ENCODE peak calls at places on chromosomes 1 and 21, in six cellular contexts. R is heart right ventricle, E is AG04450, G is psoas muscle, I is GM23248, B is upper lobe of right lung. S is an unnamed sample.

GRCh38 chr1:215606564-215607168 is 39.6 kb downstream of the KCTD3 start:
- DNase-seq in R (no peak), E (no peak), G (no peak), I (peak), B (no peak), S (no peak)

GRCh38 chr1:39657923-39658485 is 13.9 kb downstream of the NT5C1A start:
- DNase-seq in R (peak), E (peak), G (peak), I (peak), B (peak), S (peak)

GRCh38 chr1:32622806-32623694 is 27.3 kb downstream of the ZBTB8OS start:
- DNase-seq in R (no peak), E (no peak), G (no peak), I (no peak), B (no peak), S (no peak)

GRCh38 chr1:243421784-243422183 is 165.9 kb downstream of the SDCCAG8 start:
- DNase-seq in R (peak), E (peak), G (no peak), I (peak), B (no peak), S (peak)

GRCh38 chr1:84412316-84412942 is 14.1 kb downstream of the DNASE2B start:
- DNase-seq in R (no peak), E (peak), G (peak), I (peak), B (no peak), S (no peak)

GRCh38 chr1:221687731-221688487 is 54.0 kb downstream of the DUSP10 start:
- DNase-seq in R (no peak), E (no peak), G (no peak), I (no peak), B (no peak), S (no peak)

GRCh38 chr1:220513834-220514233 is 14.1 kb upstream of the MARK1 start:
- DNase-seq in R (no peak), E (no peak), G (no peak), I (no peak), B (no peak), S (no peak)

GRCh38 chr21:33121715-33122475 is 52.0 kb downstream of the OLIG1 start:
- DNase-seq in R (no peak), E (no peak), G (no peak), I (peak), B (no peak), S (no peak)

GRCh38 chr21:35476616-35477395 is 427.7 kb upstream of the RUNX1 start:
- DNase-seq in R (no peak), E (peak), G (no peak), I (peak), B (no peak), S (no peak)

GRCh38 chr1:8086071-8086470 is 60.0 kb upstream of the ERRFI1 start:
- DNase-seq in R (no peak), E (no peak), G (no peak), I (no peak), B (no peak), S (no peak)

GRCh38 chr1:8962812-8963669 is 17.4 kb downstream of the CA6 start:
- DNase-seq in R (no peak), E (no peak), G (peak), I (peak), B (peak), S (peak)

GRCh38 chr1:56206391-56206790 is 373.0 kb downstream of the PLPP3 start:
- DNase-seq in R (no peak), E (no peak), G (no peak), I (no peak), B (no peak), S (no peak)

GRCh38 chr21:45768741-45769049 is 125.2 kb downstream of the PCBP3 start:
- DNase-seq in R (no peak), E (no peak), G (no peak), I (no peak), B (no peak), S (no peak)

GRCh38 chr1:219312967-219313366 is 139.3 kb downstream of the LYPLAL1 start:
- DNase-seq in R (no peak), E (no peak), G (no peak), I (peak), B (no peak), S (no peak)

GRCh38 chr1:151728151-151728711 is 6.9 kb downstream of the RIIAD1 start:
- DNase-seq in R (no peak), E (peak), G (no peak), I (peak), B (no peak), S (no peak)

GRCh38 chr1:108734176-108734865 is 12.2 kb upstream of the STXBP3 start:
- DNase-seq in R (no peak), E (no peak), G (no peak), I (no peak), B (no peak), S (no peak)

GRCh38 chr1:119083479-119083878 is 57.0 kb downstream of the WARS2 start:
- DNase-seq in R (no peak), E (no peak), G (no peak), I (no peak), B (no peak), S (no peak)

GRCh38 chr1:168421399-168422004 is 122.3 kb downstream of the XCL2 start:
- DNase-seq in R (no peak), E (no peak), G (no peak), I (no peak), B (no peak), S (no peak)

GRCh38 chr1:113021430-113022085 is 51.4 kb upstream of the LRIG2 start:
- DNase-seq in R (no peak), E (no peak), G (no peak), I (peak), B (no peak), S (no peak)

GRCh38 chr1:45375104-45376090 is 35.2 kb upstream of the MUTYH start:
- DNase-seq in R (no peak), E (no peak), G (no peak), I (peak), B (no peak), S (no peak)

GRCh38 chr1:172255223-172255560 is 165.3 kb upstream of the C1orf105 start:
- DNase-seq in R (no peak), E (no peak), G (no peak), I (no peak), B (no peak), S (no peak)

GRCh38 chr21:41631564-41632461 is 123.9 kb upstream of the TMPRSS2 start:
- DNase-seq in R (no peak), E (no peak), G (no peak), I (peak), B (peak), S (no peak)

GRCh38 chr1:53411541-53412152 is 47.6 kb upstream of the DMRTB1 start:
- DNase-seq in R (no peak), E (no peak), G (no peak), I (peak), B (no peak), S (no peak)

GRCh38 chr1:248243204-248243603 is 12.0 kb downstream of the OR2M4 start:
- DNase-seq in R (peak), E (no peak), G (no peak), I (peak), B (peak), S (peak)

GRCh38 chr1:232784794-232785193 is 20.4 kb upstream of the MAP10 start:
- DNase-seq in R (no peak), E (no peak), G (no peak), I (no peak), B (no peak), S (no peak)

GRCh38 chr1:171480035-171480434 is 5.3 kb upstream of the PRRC2C start:
- DNase-seq in R (no peak), E (no peak), G (no peak), I (no peak), B (no peak), S (no peak)

GRCh38 chr1:43969416-43969745 is 429 bp upstream of the DPH2 start:
- DNase-seq in R (no peak), E (no peak), G (no peak), I (no peak), B (no peak), S (no peak)

DNA sequence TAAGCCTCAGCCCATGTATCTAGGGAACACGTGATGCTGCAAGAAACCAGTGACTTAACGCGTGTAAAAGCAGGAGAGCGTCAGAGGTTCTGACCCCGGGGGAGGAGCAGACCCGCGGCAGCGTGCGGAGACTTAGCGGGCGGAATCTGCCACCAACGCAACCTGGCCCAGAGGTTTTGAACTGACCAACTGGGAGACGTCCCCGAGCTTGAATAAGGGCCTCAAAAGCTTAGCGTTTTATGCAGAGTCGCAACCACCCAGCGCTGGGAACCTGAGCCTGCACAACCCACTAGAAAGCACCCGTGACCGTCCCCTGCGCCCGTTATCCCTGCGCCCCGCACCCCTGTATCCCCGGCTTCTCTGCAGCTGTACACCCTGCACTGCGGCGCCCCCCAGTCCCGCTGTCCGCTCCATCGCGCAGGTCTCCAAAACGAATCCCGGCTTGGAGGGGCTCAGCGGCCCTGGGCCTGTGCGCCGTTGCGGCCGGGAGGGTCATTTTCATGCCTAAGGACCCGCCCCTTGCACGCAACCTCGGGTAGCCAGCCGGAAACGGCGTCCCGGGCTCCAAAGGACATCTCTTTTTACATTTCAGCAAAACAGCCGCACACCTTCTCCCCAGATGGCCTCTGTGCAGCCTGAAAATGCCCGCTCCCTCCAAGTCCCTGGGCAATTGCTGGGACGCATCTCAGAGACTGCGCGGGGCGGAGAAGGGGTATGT is 29.4 kb upstream of the TRIM17 start:
- DNase-seq in R (peak), E (no peak), G (no peak), I (peak), B (no peak), S (no peak)
- H3K4me3 ChIP-seq in R (peak), E (peak), G (peak), I (peak), B (peak), S (peak)

GRCh38 chr1:206668874-206669410 is 15.8 kb upstream of the MAPKAPK2 start:
- DNase-seq in R (no peak), E (no peak), G (no peak), I (no peak), B (no peak), S (no peak)
- H3K27ac ChIP-seq in R (no peak), E (no peak), G (no peak), I (no peak), B (no peak), S (no peak)

GRCh38 chr1:228275435-228276342 is 67.8 kb downstream of the OBSCN start:
- DNase-seq in R (peak), E (peak), G (peak), I (peak), B (peak), S (peak)

GRCh38 chr1:228274452-228275153 is 66.8 kb downstream of the OBSCN start:
- DNase-seq in R (no peak), E (no peak), G (no peak), I (no peak), B (peak), S (no peak)

GRCh38 chr1:228276361-228276831 is 68.6 kb downstream of the OBSCN start:
- DNase-seq in R (no peak), E (no peak), G (peak), I (peak), B (no peak), S (no peak)

GRCh38 chr1:228273720-228274451 is 66.0 kb downstream of the OBSCN start:
- DNase-seq in R (no peak), E (no peak), G (peak), I (no peak), B (peak), S (no peak)

DNA sequence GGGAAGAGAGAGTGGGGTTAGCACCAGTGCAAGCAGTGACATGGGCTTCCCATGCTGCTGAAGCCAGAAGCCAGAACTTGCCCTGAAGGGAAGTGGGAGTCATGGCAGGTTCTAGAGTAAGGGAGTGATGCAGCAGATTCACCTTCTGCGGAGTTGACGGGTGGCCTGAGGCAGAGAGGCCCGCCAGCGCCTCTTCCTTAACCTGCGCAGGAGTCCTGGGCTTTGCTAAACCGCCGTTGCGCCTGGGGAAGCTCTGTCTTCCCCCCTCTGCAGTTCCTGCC is 67.2 kb downstream of the OBSCN start:
- DNase-seq in R (no peak), E (no peak), G (no peak), I (no peak), B (no peak), S (no peak)
- H3K4me3 ChIP-seq in R (peak), E (peak), G (peak), I (peak), B (peak), S (peak)

GRCh38 chr1:179167955-179168354 is 61.5 kb downstream of the ABL2 start:
- DNase-seq in R (no peak), E (no peak), G (no peak), I (no peak), B (no peak), S (no peak)
- H3K27ac ChIP-seq in R (no peak), E (no peak), G (no peak), I (no peak), B (no peak), S (no peak)

GRCh38 chr21:15062566-15062965 is 2.2 kb downstream of the NRIP1 start:
- DNase-seq in R (no peak), E (no peak), G (no peak), I (peak), B (no peak), S (no peak)
- H3K4me3 ChIP-seq in R (no peak), E (peak), G (peak), I (peak), B (peak), S (peak)

GRCh38 chr1:160759740-160760139 is 20.7 kb downstream of the SLAMF7 start:
- DNase-seq in R (no peak), E (no peak), G (no peak), I (no peak), B (no peak), S (no peak)
- H3K27ac ChIP-seq in R (no peak), E (no peak), G (no peak), I (no peak), B (no peak), S (no peak)

GRCh38 chr1:183806650-183807049 is 1.7 kb downstream of the RGL1 start:
- DNase-seq in R (no peak), E (no peak), G (no peak), I (no peak), B (no peak), S (no peak)

GRCh38 chr1:183810172-183810571 is 5.3 kb downstream of the RGL1 start:
- DNase-seq in R (no peak), E (no peak), G (no peak), I (no peak), B (no peak), S (no peak)

GRCh38 chr1:183806086-183806485 is 1.2 kb downstream of the RGL1 start:
- DNase-seq in R (no peak), E (no peak), G (no peak), I (peak), B (no peak), S (no peak)

GRCh38 chr1:183808296-183809027 is 3.5 kb downstream of the RGL1 start:
- DNase-seq in R (no peak), E (no peak), G (no peak), I (peak), B (no peak), S (no peak)

GRCh38 chr1:183807549-183808168 is 2.7 kb downstream of the RGL1 start:
- DNase-seq in R (no peak), E (no peak), G (no peak), I (peak), B (no peak), S (no peak)
- H3K4me3 ChIP-seq in R (no peak), E (no peak), G (peak), I (no peak), B (peak), S (no peak)

S was measured in CD8-positive, alpha-beta T cell.